ENCODE peak calls at places on chromosomes 12 and 14, in eight cellular contexts. I is tibial artery, N is transverse colon, K is thoracic aorta, P is PC-3, G is B cell, D is activated B cell treated with CpG ODN at 0.5 μM for 24 hours, J is heart left ventricle. A is an unnamed sample.
A peak's percentile ranks its signal among the peaks of the same experiment; 100 is the strongest.

GRCh38 chr14:68405959-68406358 is 386.9 kb downstream of the ZFP36L1 start:
- DNase-seq in I (no peak), N (no peak), K (no peak), P (peak; percentile 58), G (no peak), D (no peak), J (no peak), A (no peak)

GRCh38 chr14:75673345-75673744 is 12.3 kb downstream of the TTLL5 start:
- DNase-seq in I (no peak), N (no peak), K (no peak), P (no peak), G (no peak), D (no peak), J (no peak), A (no peak)

GRCh38 chr14:64212666-64213065 is 81.5 kb downstream of the ESR2 start:
- DNase-seq in I (no peak), N (no peak), K (no peak), P (no peak), G (no peak), D (no peak), J (no peak), A (no peak)

GRCh38 chr14:70555890-70556289 is 21.1 kb upstream of the ADAM20 start:
- DNase-seq in I (no peak), N (no peak), K (no peak), P (no peak), G (no peak), D (no peak), J (peak; percentile 32), A (no peak)

GRCh38 chr14:103296007-103296406 is 38.0 kb upstream of the EIF5 start:
- DNase-seq in I (no peak), N (no peak), K (no peak), P (peak; percentile 91), G (no peak), D (no peak), J (no peak), A (no peak)

GRCh38 chr14:65267856-65268255 is 144.7 kb upstream of the FUT8 start:
- DNase-seq in I (no peak), N (no peak), K (no peak), P (no peak), G (no peak), D (no peak), J (no peak), A (no peak)

GRCh38 chr12:42729532-42729895 is 140.0 kb upstream of the PRICKLE1 start:
- DNase-seq in I (no peak), N (no peak), K (no peak), P (peak; percentile 77), G (no peak), D (no peak), J (no peak), A (no peak)

GRCh38 chr12:7495136-7495535 is 8.4 kb downstream of the CD163 start:
- DNase-seq in I (no peak), N (no peak), K (no peak), P (no peak), G (no peak), D (no peak), J (no peak), A (no peak)

GRCh38 chr12:70393787-70394519 is 27.9 kb downstream of the KCNMB4 start:
- DNase-seq in I (no peak), N (no peak), K (no peak), P (peak; percentile 74), G (no peak), D (no peak), J (no peak), A (no peak)

GRCh38 chr14:99420711-99421110 is 59.9 kb downstream of the SETD3 start:
- DNase-seq in I (no peak), N (peak; percentile 55), K (no peak), P (no peak), G (no peak), D (no peak), J (no peak), A (no peak)

GRCh38 chr12:19826988-19827550 is 387.8 kb downstream of the AEBP2 start:
- DNase-seq in I (no peak), N (no peak), K (no peak), P (peak; percentile 24), G (no peak), D (no peak), J (no peak), A (no peak)

GRCh38 chr14:91649930-91650329 is 82.0 kb downstream of the CATSPERB start:
- DNase-seq in I (no peak), N (no peak), K (no peak), P (peak; percentile 64), G (peak; percentile 36), D (no peak), J (no peak), A (no peak)

GRCh38 chr14:64705406-64706118 is 1.3 kb downstream of the PLEKHG3 start:
- DNase-seq in I (peak; percentile 66), N (no peak), K (no peak), P (no peak), G (peak; percentile 36), D (no peak), J (peak; percentile 55), A (no peak)

GRCh38 chr12:76033116-76034001 is 1.8 kb upstream of the PHLDA1 start:
- DNase-seq in I (no peak), N (no peak), K (no peak), P (peak; percentile 43), G (no peak), D (no peak), J (no peak), A (no peak)

GRCh38 chr12:93662961-93663728 is 14.0 kb upstream of the CRADD start:
- DNase-seq in I (peak; percentile 37), N (no peak), K (no peak), P (peak; percentile 29), G (no peak), D (no peak), J (no peak), A (no peak)

GRCh38 chr14:44785096-44785495 is 176.7 kb downstream of the KLHL28 start:
- DNase-seq in I (no peak), N (no peak), K (no peak), P (no peak), G (no peak), D (no peak), J (no peak), A (no peak)

GRCh38 chr12:88600272-88600671 is 20.0 kb upstream of the KITLG start:
- DNase-seq in I (no peak), N (no peak), K (no peak), P (peak; percentile 78), G (no peak), D (no peak), J (no peak), A (no peak)

DNA sequence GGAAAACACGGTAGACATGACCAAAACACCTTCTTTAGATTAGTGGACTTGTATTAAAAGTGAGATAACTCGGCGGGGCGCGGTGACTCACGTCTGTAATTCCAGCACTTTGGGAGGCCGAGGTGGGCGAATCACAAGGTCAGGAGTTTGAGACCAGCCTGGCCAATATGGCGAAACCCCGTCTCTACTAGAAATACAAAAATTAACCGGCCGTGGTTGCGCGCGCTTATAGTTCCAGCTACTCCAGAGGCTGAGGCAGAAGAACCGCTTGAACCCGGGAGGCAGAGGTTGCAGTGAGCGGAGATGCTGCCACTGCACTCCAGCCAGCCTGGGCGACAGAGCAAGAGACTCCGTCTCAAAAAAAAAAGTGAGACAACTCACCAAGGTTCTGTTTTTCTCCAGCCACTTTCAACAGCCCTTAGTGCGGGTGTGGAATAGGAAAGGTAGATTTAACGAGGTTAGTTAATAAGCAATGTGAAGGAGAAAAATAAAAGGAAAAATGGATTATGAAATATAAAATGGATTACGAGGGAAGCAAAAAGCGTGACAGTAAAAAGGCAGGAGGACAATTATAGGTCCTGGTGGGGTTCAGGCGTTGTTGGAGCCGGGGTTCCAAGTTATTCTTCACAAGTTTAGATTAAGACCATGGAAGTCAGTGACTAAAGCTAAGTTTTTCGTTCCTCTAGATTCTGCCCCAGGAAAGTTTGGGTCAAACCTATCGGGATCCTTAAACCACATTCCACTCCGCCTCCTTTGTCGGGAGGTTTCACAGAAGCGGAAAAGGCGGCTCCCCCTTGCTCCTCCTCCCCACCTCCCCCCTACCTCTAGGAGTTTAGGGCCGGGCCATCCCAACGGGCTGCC is 534 bp downstream of the PPP2R3C start:
- DNase-seq in I (peak; percentile 22), N (peak; percentile 22), K (no peak), P (no peak), G (no peak), D (no peak), J (no peak), A (no peak)
- TF ChIP-seq CTCF in I (no peak), N (no peak), K (no peak), P (no peak), G (no peak), D (no peak), J (no peak), A (no peak)

GRCh38 chr12:47393403-47393790 is 312.4 kb downstream of the RPAP3 start:
- DNase-seq in I (no peak), N (no peak), K (no peak), P (no peak), G (no peak), D (no peak), J (no peak), A (no peak)

GRCh38 chr12:47400251-47400650 is 305.6 kb downstream of the RPAP3 start:
- DNase-seq in I (no peak), N (no peak), K (no peak), P (peak; percentile 49), G (no peak), D (no peak), J (no peak), A (no peak)

GRCh38 chr12:47396902-47397663 is 308.7 kb downstream of the RPAP3 start:
- DNase-seq in I (no peak), N (no peak), K (no peak), P (no peak), G (no peak), D (peak; percentile 40), J (no peak), A (no peak)

GRCh38 chr12:47394070-47394469 is 311.8 kb downstream of the RPAP3 start:
- DNase-seq in I (no peak), N (no peak), K (no peak), P (no peak), G (no peak), D (no peak), J (no peak), A (no peak)

GRCh38 chr12:47397664-47398281 is 308.1 kb downstream of the RPAP3 start:
- DNase-seq in I (no peak), N (no peak), K (no peak), P (peak; percentile 94), G (no peak), D (no peak), J (no peak), A (no peak)
- TF ChIP-seq CTCF in I (no peak), N (peak; percentile 24), K (no peak), P (peak; percentile 93), G (peak; percentile 70), D (no peak), J (no peak), A (no peak)

DNA sequence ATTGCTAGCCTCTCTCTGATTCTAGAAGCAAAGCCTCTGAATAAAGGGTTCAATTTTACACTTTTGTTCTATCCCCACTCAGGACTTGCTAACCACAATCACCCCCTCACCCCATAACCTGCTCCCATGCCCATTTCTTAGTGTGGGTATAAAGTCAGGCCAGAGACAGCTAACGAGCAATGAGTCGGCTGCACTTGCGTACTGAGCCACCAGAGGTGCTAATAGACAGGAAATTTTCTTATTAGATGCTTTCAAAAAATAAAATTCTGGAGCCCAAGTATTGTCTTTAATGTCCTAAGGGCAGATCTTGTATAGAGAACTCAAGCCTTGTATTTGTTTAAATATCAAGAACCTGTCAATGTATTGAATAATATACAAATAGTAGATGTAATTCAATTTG is 256.9 kb downstream of the SYT1 start:
- DNase-seq in I (no peak), N (no peak), K (no peak), P (peak; percentile 18), G (no peak), D (no peak), J (no peak), A (no peak)
- TF ChIP-seq CTCF in I (no peak), N (no peak), K (no peak), P (peak; percentile 59), G (peak; percentile 4), D (no peak), J (no peak), A (no peak)

GRCh38 chr14:88611878-88612277 is 49.0 kb downstream of the ZC3H14 start:
- DNase-seq in I (no peak), N (no peak), K (no peak), P (no peak), G (no peak), D (no peak), J (no peak), A (no peak)
- TF ChIP-seq CTCF in I (no peak), N (no peak), K (no peak), P (no peak), G (no peak), D (no peak), J (no peak), A (no peak)